ENCODE peak calls at places on chromosomes 13 and 19, in seven cellular contexts. O is stimulated activated CD8-positive, alpha-beta memory T cell treated with anti-CD3 and anti-CD28 coated beads, Interleukin-7, amount 100 ng/mL, for 1 hour; X is fibroblast of lung; S is left colon; Z is mesendoderm; W is endothelial cell; C is stomach. N is an unnamed sample.

GRCh38 chr13:46896346-46897138 is at the start of gene HTR2A:
- DNase-seq in O (no peak), X (peak), S (no peak), Z (no peak), W (no peak), C (peak), N (peak)

GRCh38 chr19:46890423-46891170 is 29.8 kb downstream of the ARHGAP35 start:
- DNase-seq in O (no peak), X (peak), S (peak), Z (no peak), W (no peak), C (no peak), N (peak)

GRCh38 chr13:27997904-27998522 is 9.5 kb upstream of the URAD start:
- DNase-seq in O (no peak), X (peak), S (no peak), Z (peak), W (peak), C (peak), N (peak)

GRCh38 chr13:112652512-112653458 is 37.1 kb upstream of the ATP11A start:
- DNase-seq in O (no peak), X (no peak), S (no peak), Z (peak), W (no peak), C (no peak), N (peak)

GRCh38 chr13:96700657-96701056 is 293.6 kb downstream of the OXGR1 start:
- DNase-seq in O (no peak), X (no peak), S (no peak), Z (no peak), W (no peak), C (no peak), N (no peak)

GRCh38 chr19:7492142-7493055 is 3.6 kb upstream of the PEX11G start:
- DNase-seq in O (no peak), X (no peak), S (no peak), Z (no peak), W (no peak), C (no peak), N (no peak)

GRCh38 chr19:588758-589692 is 656 bp upstream of the HCN2 start:
- DNase-seq in O (no peak), X (no peak), S (no peak), Z (no peak), W (no peak), C (no peak), N (no peak)

GRCh38 chr19:4971424-4971793 is 2.5 kb downstream of the KDM4B start:
- DNase-seq in O (no peak), X (no peak), S (peak), Z (peak), W (peak), C (peak), N (peak)

GRCh38 chr13:113629814-113630213 is 28.2 kb downstream of the ATP4B start:
- DNase-seq in O (no peak), X (no peak), S (no peak), Z (no peak), W (no peak), C (no peak), N (no peak)

GRCh38 chr19:1401138-1401888 is at the start of gene GAMT:
- DNase-seq in O (peak), X (no peak), S (no peak), Z (peak), W (peak), C (no peak), N (peak)

GRCh38 chr13:32164622-32165268 is 133.2 kb downstream of the FRY start:
- DNase-seq in O (no peak), X (peak), S (no peak), Z (peak), W (peak), C (no peak), N (peak)

GRCh38 chr19:23991170-23991569 is 76.5 kb downstream of the ZNF726 start:
- DNase-seq in O (no peak), X (no peak), S (no peak), Z (peak), W (no peak), C (peak), N (no peak)

GRCh38 chr13:99197257-99197651 is 3.4 kb upstream of the UBAC2 start:
- DNase-seq in O (no peak), X (no peak), S (peak), Z (no peak), W (no peak), C (no peak), N (no peak)

GRCh38 chr19:16367269-16367683 is 42.6 kb downstream of the KLF2 start:
- DNase-seq in O (no peak), X (no peak), S (no peak), Z (no peak), W (no peak), C (no peak), N (no peak)

GRCh38 chr19:30450101-30450500 is 77.9 kb downstream of the ZNF536 start:
- DNase-seq in O (no peak), X (peak), S (no peak), Z (peak), W (peak), C (no peak), N (no peak)

GRCh38 chr13:48251616-48252081 is 18.6 kb downstream of the ITM2B start:
- DNase-seq in O (no peak), X (peak), S (no peak), Z (no peak), W (no peak), C (no peak), N (no peak)

GRCh38 chr13:99199541-99200432 is 867 bp upstream of the UBAC2 start:
- DNase-seq in O (no peak), X (peak), S (no peak), Z (no peak), W (no peak), C (no peak), N (peak)

GRCh38 chr19:16197188-16197621 is 506 bp upstream of the AP1M1 start:
- DNase-seq in O (no peak), X (peak), S (no peak), Z (peak), W (no peak), C (no peak), N (peak)

GRCh38 chr19:2699413-2700142 is 2.9 kb downstream of the GNG7 start:
- DNase-seq in O (no peak), X (no peak), S (no peak), Z (no peak), W (no peak), C (no peak), N (no peak)

GRCh38 chr13:42740753-42741152 is 40.6 kb upstream of the FAM216B start:
- DNase-seq in O (no peak), X (no peak), S (peak), Z (no peak), W (no peak), C (peak), N (no peak)

N was measured in EL.